ENCODE peak calls at places on chromosomes 16 and 17, in seven cellular contexts. J is SK-N-SH, P is HepG2, D is HCT116, Z is GM12878, S is K562, Q is H1. B is an unnamed sample.

GRCh38 chr17:5437721-5438317 is 1.1 kb downstream of the C1QBP start:
- DNase-seq in P (no peak), J (peak; percentile 23), D (no peak), Q (no peak), S (no peak), Z (no peak), B (no peak)

GRCh38 chr17:33732116-33732515 is 439.0 kb upstream of the ASIC2 start:
- DNase-seq in S (peak; percentile 25), D (no peak), J (no peak), Z (no peak), P (peak; percentile 3), Q (no peak), B (no peak)

GRCh38 chr17:45342306-45342705 is 25.5 kb upstream of the MAP3K14 start:
- DNase-seq in Z (no peak), P (no peak), Q (no peak), D (no peak), J (no peak), S (no peak), B (no peak)

GRCh38 chr16:83336630-83337029 is 471.1 kb upstream of the HSBP1 start:
- DNase-seq in Q (no peak), S (no peak), D (no peak), Z (no peak), P (no peak), J (no peak), B (no peak)

GRCh38 chr16:68275611-68276191 is 11.4 kb downstream of the SLC7A6 start:
- DNase-seq in Z (peak; percentile 96), Q (no peak), J (no peak), D (no peak), S (no peak), P (peak; percentile 35), B (no peak)

GRCh38 chr16:74862743-74863244 is 88.2 kb upstream of the FA2H start:
- DNase-seq in D (peak; percentile 46), Z (peak; percentile 45), J (peak; percentile 71), Q (no peak), S (peak; percentile 73), P (peak; percentile 66), B (no peak)

GRCh38 chr16:2790631-2791030 is 3.3 kb upstream of the PRSS33 start:
- DNase-seq in P (no peak), D (no peak), Q (no peak), J (no peak), S (no peak), Z (no peak), B (no peak)

GRCh38 chr16:88424536-88425230 is 28.4 kb upstream of the ZFPM1 start:
- DNase-seq in J (no peak), S (no peak), Q (no peak), D (no peak), Z (no peak), P (no peak), B (no peak)

GRCh38 chr17:81535007-81535328 is 6.8 kb downstream of the FSCN2 start:
- DNase-seq in J (no peak), S (no peak), P (no peak), D (no peak), Z (no peak), Q (no peak), B (no peak)

GRCh38 chr17:348692-349425 is 3.7 kb downstream of the RPH3AL start:
- DNase-seq in D (no peak), J (no peak), Z (no peak), P (peak; percentile 81), S (no peak), Q (no peak), B (no peak)

GRCh38 chr16:69889295-69889964 is 61.7 kb upstream of the CLEC18A start:
- DNase-seq in Z (no peak), Q (no peak), D (no peak), J (no peak), P (no peak), S (no peak), B (no peak)

GRCh38 chr17:74354123-74354522 is 7.5 kb downstream of the BTBD17 start:
- DNase-seq in P (peak; percentile 67), S (peak; percentile 84), D (peak; percentile 74), Q (peak; percentile 92), Z (no peak), J (peak; percentile 94), B (peak; percentile 30)

GRCh38 chr16:89360760-89361435 is 129.5 kb downstream of the ANKRD11 start:
- DNase-seq in D (no peak), P (no peak), Z (peak; percentile 76), Q (no peak), S (no peak), J (no peak), B (no peak)

GRCh38 chr16:27313422-27314160 is at the start of gene IL4R:
- DNase-seq in Q (peak; percentile 73), S (peak; percentile 66), Z (no peak), D (peak; percentile 22), J (peak; percentile 74), P (peak; percentile 94), B (no peak)

DNA sequence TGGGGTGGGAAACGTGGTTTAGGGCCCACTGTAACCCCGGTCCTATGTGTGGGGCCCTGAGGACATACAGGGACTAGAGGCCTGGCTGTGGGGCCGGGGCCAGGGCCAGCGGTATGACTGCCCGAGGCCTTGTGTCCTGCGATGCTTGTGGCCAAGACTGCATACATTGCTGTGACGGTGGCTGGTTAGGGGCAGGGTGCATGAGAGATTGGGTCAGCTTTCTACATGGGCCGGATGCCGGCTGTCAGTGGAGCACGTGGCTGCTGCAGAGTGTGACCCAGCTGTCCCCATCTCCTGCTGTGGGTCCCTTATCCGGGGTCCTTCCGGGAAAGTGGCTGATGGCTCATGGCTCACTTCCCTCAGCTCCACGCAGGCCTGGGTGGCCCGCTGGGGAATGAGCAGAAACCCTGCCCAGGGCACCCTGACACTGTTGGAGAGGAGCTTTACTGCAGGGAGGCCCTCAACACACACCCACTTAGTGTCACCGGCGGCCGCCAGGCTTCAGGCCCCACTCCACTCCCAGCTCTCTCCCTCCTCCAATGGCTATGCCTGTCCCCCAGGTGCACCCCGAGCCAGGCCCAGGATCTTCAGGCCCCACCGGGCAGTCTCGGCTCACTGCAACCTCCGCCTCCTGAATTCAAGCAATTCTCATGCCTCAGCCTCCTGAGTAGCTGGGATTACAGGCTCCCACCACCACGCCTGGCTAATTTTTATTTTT is 775 bp upstream of the RGS11 start:
- DNase-seq in D (no peak), J (no peak), P (no peak), S (no peak), Z (no peak), Q (no peak), B (no peak)
- H3K4me3 ChIP-seq in D (no peak overlapping the region), J (no peak overlapping the region), P (no peak overlapping the region), S (no peak overlapping the region), Z (no peak overlapping the region), Q (no peak overlapping the region), B (no peak overlapping the region)

DNA sequence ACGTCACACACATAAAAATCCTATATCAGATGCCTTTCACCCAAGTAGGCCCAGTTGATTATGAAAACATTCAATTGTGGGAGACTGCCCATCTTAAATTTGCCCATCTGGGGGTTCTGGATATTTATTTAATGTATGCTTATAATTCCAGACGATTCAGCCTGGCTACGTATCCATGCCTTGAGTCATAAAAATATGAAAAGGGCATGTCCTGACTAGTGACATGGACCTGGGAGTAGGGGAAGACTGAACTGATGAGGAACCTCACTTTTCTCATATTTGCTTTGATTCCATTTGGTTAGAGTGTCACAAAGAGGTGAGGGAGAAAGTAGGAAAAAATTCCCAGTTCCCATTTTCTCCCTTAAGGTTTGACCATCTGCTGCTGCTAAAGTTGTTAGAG is 122.5 kb upstream of the GNAO1 start:
- DNase-seq in S (no peak), J (no peak), P (no peak), D (no peak), Z (no peak), Q (no peak), B (no peak)
- TF ChIP-seq YY1 in S (no peak), J (no peak), P (no peak), D (no peak), Z (no peak), Q (no peak), B (no peak)

GRCh38 chr16:11685844-11686618 is 17.8 kb downstream of the SNN start:
- DNase-seq in Q (no peak), Z (no peak), S (no peak), P (no peak), D (no peak), J (no peak), B (no peak)
- H3K4me3 ChIP-seq in Q (no peak overlapping the region), Z (no peak overlapping the region), S (no peak overlapping the region), P (no peak overlapping the region), D (no peak overlapping the region), J (no peak overlapping the region), B (no peak overlapping the region)

GRCh38 chr17:19304751-19305150 is 57.8 kb downstream of the B9D1 start:
- DNase-seq in D (no peak), P (no peak), S (no peak), J (no peak), Q (no peak), Z (no peak), B (no peak)

GRCh38 chr17:19305261-19305660 is 57.3 kb downstream of the B9D1 start:
- DNase-seq in P (no peak), Q (no peak), D (no peak), S (no peak), J (no peak), Z (no peak), B (no peak)

GRCh38 chr17:19305761-19306159 is 56.8 kb downstream of the B9D1 start:
- DNase-seq in S (no peak), J (no peak), Q (no peak), D (no peak), Z (no peak), P (no peak), B (no peak)

GRCh38 chr17:19307521-19307920 is 55.0 kb downstream of the B9D1 start:
- DNase-seq in Q (no peak), D (no peak), S (no peak), Z (no peak), P (no peak), J (no peak), B (no peak)

DNA sequence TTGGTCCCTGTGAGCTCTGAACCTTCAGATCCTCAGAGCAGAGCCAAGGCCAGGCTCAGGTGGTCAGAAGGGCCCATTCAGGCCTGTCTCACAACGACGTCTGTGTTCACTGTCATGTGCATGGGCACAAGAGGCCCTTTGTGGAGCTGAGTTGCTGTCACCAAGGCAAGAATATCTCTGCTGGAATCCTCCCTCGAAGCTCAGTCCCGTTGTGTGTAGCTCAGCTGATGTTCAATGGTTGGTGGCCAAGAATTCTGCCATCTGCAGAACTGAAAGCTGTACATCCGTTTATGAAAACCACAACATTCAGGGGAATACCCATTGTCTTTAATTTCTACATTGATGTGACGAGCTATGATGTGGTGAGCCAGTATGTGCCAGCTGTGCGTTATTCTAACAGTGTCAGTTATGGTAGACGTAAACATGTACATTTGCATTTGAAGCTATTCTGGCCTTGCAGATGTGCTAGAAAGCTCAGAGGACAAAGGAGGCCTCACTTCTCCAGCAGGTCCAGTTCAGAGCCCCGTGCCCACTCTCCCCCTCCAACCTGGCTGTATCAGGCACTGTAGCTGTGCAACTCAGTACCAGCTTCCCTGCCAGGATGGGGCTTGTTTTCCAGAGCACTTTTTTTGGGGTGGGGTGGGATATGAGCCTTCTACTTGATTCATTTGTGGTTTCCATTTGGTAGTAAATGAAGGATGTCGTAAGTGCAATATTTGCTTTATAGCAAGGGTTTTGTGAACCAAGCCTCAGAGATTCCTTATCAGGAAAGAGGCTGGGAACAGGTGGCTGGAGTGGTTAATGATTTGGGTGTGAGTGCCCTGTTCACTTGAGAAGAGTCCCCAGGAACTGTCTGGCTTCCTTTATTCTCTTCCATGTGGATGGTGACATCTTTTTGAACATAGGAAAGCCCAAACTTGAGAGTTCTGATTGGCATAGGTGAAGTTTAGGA is 56.1 kb downstream of the B9D1 start:
- DNase-seq in S (peak; percentile 15), D (no peak), Q (no peak), Z (peak; percentile 94), P (peak; percentile 67), J (no peak), B (no peak)
- TF ChIP-seq YY1 in S (no peak), D (no peak), Q (no peak), Z (no peak), P (no peak), J (no peak), B (no peak)

B was measured in NT2/D1.